ENCODE peak calls at places on chromosomes 4 and X, in eight cellular contexts. T is pons, O is progenitor cell of endocrine pancreas, G is LHCN-M2, R is left colon, U is thoracic aorta, Y is psoas muscle, D is ecto neural progenitor cell. J is an unnamed sample.

GRCh38 chr4:147733614-147734344 is 1.9 kb downstream of the ARHGAP10 start:
- DNase-seq in Y (peak; percentile 17), R (no peak), D (no peak), O (no peak), G (peak; percentile 51), U (no peak), T (no peak), J (no peak)

GRCh38 chr4:23746672-23747071 is 143.2 kb downstream of the PPARGC1A start:
- DNase-seq in O (no peak), U (no peak), T (no peak), G (no peak), Y (no peak), D (no peak), R (no peak), J (no peak)

GRCh38 chrX:2811271-2811670 is 17.5 kb upstream of the GYG2 start:
- DNase-seq in T (no peak), D (peak; percentile 15), G (no peak), Y (no peak), O (no peak), U (no peak), R (no peak), J (no peak)

GRCh38 chr4:163610642-163611041 is 116.2 kb downstream of the TMA16 start:
- DNase-seq in D (no peak), R (no peak), Y (no peak), U (no peak), G (no peak), O (no peak), T (peak; percentile 56), J (no peak)

GRCh38 chr4:110970642-110971041 is 347.8 kb upstream of the PITX2 start:
- DNase-seq in G (peak; percentile 76), T (no peak), O (peak; percentile 29), D (peak; percentile 55), Y (no peak), R (peak; percentile 27), U (no peak), J (peak; percentile 79)

GRCh38 chr4:3320361-3321023 is 27.7 kb downstream of the RGS12 start:
- DNase-seq in T (no peak), D (peak; percentile 40), R (no peak), Y (peak; percentile 62), O (no peak), G (no peak), U (no peak), J (no peak)

GRCh38 chr4:84235131-84235530 is 264.0 kb downstream of the NKX6-1 start:
- DNase-seq in Y (no peak), R (no peak), U (no peak), O (no peak), D (no peak), T (no peak), G (no peak), J (peak; percentile 22)

GRCh38 chr4:8198906-8199593 is at the start of gene SH3TC1:
- DNase-seq in T (peak; percentile 80), G (peak; percentile 63), D (peak; percentile 70), Y (peak; percentile 88), U (peak; percentile 40), O (peak; percentile 68), R (peak; percentile 94), J (no peak)

GRCh38 chrX:65406532-65406931 is 128.1 kb downstream of the LAS1L start:
- DNase-seq in U (no peak), O (no peak), T (no peak), R (no peak), Y (no peak), G (no peak), D (no peak), J (peak; percentile 29)

GRCh38 chr4:87679449-87680169 is 29.5 kb downstream of the DMP1 start:
- DNase-seq in D (peak; percentile 71), T (peak; percentile 91), Y (peak; percentile 53), R (no peak), U (peak; percentile 4), G (peak; percentile 51), O (peak; percentile 37), J (peak; percentile 72)

GRCh38 chr4:152525878-152526277 is 10.0 kb downstream of the FBXW7 start:
- DNase-seq in D (no peak), U (no peak), O (no peak), T (no peak), Y (no peak), R (no peak), G (no peak), J (no peak)

GRCh38 chrX:39550795-39551361 is 546.9 kb downstream of the BCOR start:
- DNase-seq in U (no peak), O (no peak), Y (no peak), D (no peak), T (no peak), R (no peak), G (no peak), J (no peak)

GRCh38 chrX:69564665-69565064 is 51.2 kb upstream of the EDA start:
- DNase-seq in U (no peak), Y (no peak), D (no peak), R (no peak), T (no peak), G (no peak), O (no peak), J (no peak)

GRCh38 chrX:9379697-9380551 is 84.9 kb upstream of the TBL1X start:
- DNase-seq in R (peak; percentile 41), O (no peak), T (no peak), Y (no peak), D (no peak), U (no peak), G (peak; percentile 53), J (no peak)

GRCh38 chr4:47704693-47705325 is 133.1 kb downstream of the CORIN start:
- DNase-seq in G (peak; percentile 54), U (no peak), R (no peak), O (no peak), D (peak; percentile 69), Y (no peak), T (peak; percentile 26), J (peak; percentile 60)

GRCh38 chrX:77160301-77160700 is 286.9 kb upstream of the FGF16 start:
- DNase-seq in R (no peak), O (no peak), T (no peak), G (no peak), Y (no peak), U (no peak), D (peak; percentile 49), J (peak; percentile 56)

GRCh38 chr4:15286041-15286440 is 141.8 kb upstream of the C1QTNF7 start:
- DNase-seq in U (no peak), R (no peak), G (no peak), Y (no peak), T (no peak), O (no peak), D (no peak), J (no peak)

GRCh38 chrX:114611018-114611619 is 27.2 kb downstream of the HTR2C start:
- DNase-seq in O (peak; percentile 15), D (peak; percentile 48), T (peak; percentile 20), R (no peak), Y (no peak), G (peak; percentile 1), U (no peak), J (peak; percentile 20)

GRCh38 chr4:48654015-48654664 is 125.9 kb downstream of the FRYL start:
- DNase-seq in G (no peak), D (no peak), T (no peak), R (no peak), Y (no peak), U (no peak), O (no peak), J (no peak)

GRCh38 chr4:181957088-181957487 is 286.1 kb upstream of the TENM3 start:
- DNase-seq in U (no peak), T (peak; percentile 58), G (peak; percentile 86), O (no peak), Y (no peak), D (no peak), R (no peak), J (no peak)

GRCh38 chr4:61723492-61723891 is 523.4 kb downstream of the ADGRL3 start:
- DNase-seq in Y (no peak), O (no peak), G (no peak), U (no peak), T (no peak), R (no peak), D (no peak), J (peak; percentile 32)

GRCh38 chr4:67616478-67616877 is 58.0 kb downstream of the STAP1 start:
- DNase-seq in U (no peak), Y (no peak), O (no peak), T (no peak), G (no peak), D (no peak), R (no peak), J (no peak)

GRCh38 chr4:128385683-128386304 is 98.2 kb upstream of the PGRMC2 start:
- DNase-seq in D (no peak), R (no peak), G (peak; percentile 79), O (no peak), Y (no peak), T (peak; percentile 38), U (no peak), J (no peak)

J was measured in WTC11.